ENCODE peak calls at places on chromosome 16, in seven cellular contexts. U, Q, M, T, O, S and I are unnamed samples.

GRCh38 chr16:57092786-57093301 is 461 bp downstream of the CPNE2 start:
- DNase-seq in U (peak), Q (peak), M (peak), T (peak), O (peak), S (no peak), I (peak)

GRCh38 chr16:23516366-23517137 is 6.3 kb upstream of the GGA2 start:
- DNase-seq in U (no peak), Q (no peak), M (no peak), T (no peak), O (no peak), S (no peak), I (peak)

GRCh38 chr16:4315185-4316102 is at the start of gene GLIS2:
- DNase-seq in U (peak), Q (peak), M (no peak), T (peak), O (peak), S (peak), I (peak)

GRCh38 chr16:81711609-81712329 is 67.3 kb upstream of the PLCG2 start:
- DNase-seq in U (peak), Q (no peak), M (no peak), T (peak), O (peak), S (peak), I (peak)

GRCh38 chr16:30491744-30492308 is 19.3 kb downstream of the ITGAL start:
- DNase-seq in U (peak), Q (no peak), M (no peak), T (peak), O (no peak), S (peak), I (peak)

GRCh38 chr16:254461-254860 is 19.8 kb downstream of the FAM234A start:
- DNase-seq in U (no peak), Q (no peak), M (no peak), T (no peak), O (no peak), S (no peak), I (no peak)

GRCh38 chr16:72939247-72939646 is 108.7 kb downstream of the ZFHX3 start:
- DNase-seq in U (peak), Q (peak), M (no peak), T (no peak), O (no peak), S (peak), I (peak)

GRCh38 chr16:80718480-80719220 is 85.7 kb downstream of the CDYL2 start:
- DNase-seq in U (peak), Q (no peak), M (no peak), T (peak), O (peak), S (peak), I (peak)

GRCh38 chr16:4693956-4694663 is 748 bp downstream of the NUDT16L1 start:
- DNase-seq in U (peak), Q (peak), M (peak), T (peak), O (peak), S (peak), I (peak)

GRCh38 chr16:27724491-27724878 is 174.5 kb downstream of the KATNIP start:
- DNase-seq in U (no peak), Q (no peak), M (no peak), T (no peak), O (no peak), S (no peak), I (no peak)

GRCh38 chr16:525520-526180 is 1.9 kb upstream of the CAPN15 start:
- DNase-seq in U (peak), Q (no peak), M (peak), T (peak), O (peak), S (peak), I (peak)

GRCh38 chr16:89453662-89454321 is 36.6 kb downstream of the ANKRD11 start:
- DNase-seq in U (no peak), Q (peak), M (no peak), T (no peak), O (peak), S (no peak), I (no peak)